ENCODE peak calls at places on chromosomes 2 and 18, in six cellular contexts. One of them, this sample, is unnamed.

GRCh38 chr2:180662555-180662954 is 317.9 kb upstream of the UBE2E3 start:
- DNase-seq in PC-3: peak
- DNase-seq in AG04450: no peak
- DNase-seq in right cardiac atrium: no peak
- DNase-seq in spleen: no peak
- DNase-seq in right atrium auricular region: no peak
- DNase-seq in this sample: no peak

GRCh38 chr18:72910045-72910444 is 42.3 kb upstream of the NETO1 start:
- DNase-seq in PC-3: peak
- DNase-seq in AG04450: no peak
- DNase-seq in right cardiac atrium: no peak
- DNase-seq in spleen: no peak
- DNase-seq in right atrium auricular region: no peak
- DNase-seq in this sample: no peak

GRCh38 chr2:158129037-158129436 is 27.4 kb downstream of the UPP2 start:
- DNase-seq in PC-3: no peak
- DNase-seq in AG04450: no peak
- DNase-seq in right cardiac atrium: no peak
- DNase-seq in spleen: no peak
- DNase-seq in right atrium auricular region: no peak
- DNase-seq in this sample: no peak

GRCh38 chr2:109711230-109712125 is 82.6 kb upstream of the RGPD5 start:
- DNase-seq in PC-3: no peak
- DNase-seq in AG04450: no peak
- DNase-seq in right cardiac atrium: no peak
- DNase-seq in spleen: no peak
- DNase-seq in right atrium auricular region: no peak
- DNase-seq in this sample: no peak

GRCh38 chr2:170087394-170087793 is 90.6 kb upstream of the MYO3B start:
- DNase-seq in PC-3: no peak
- DNase-seq in AG04450: no peak
- DNase-seq in right cardiac atrium: no peak
- DNase-seq in spleen: no peak
- DNase-seq in right atrium auricular region: no peak
- DNase-seq in this sample: no peak

GRCh38 chr2:99970292-99970868 is 172.0 kb downstream of the AFF3 start:
- DNase-seq in PC-3: peak
- DNase-seq in AG04450: no peak
- DNase-seq in right cardiac atrium: no peak
- DNase-seq in spleen: no peak
- DNase-seq in right atrium auricular region: no peak
- DNase-seq in this sample: no peak

GRCh38 chr2:241986836-241987641 is 117.5 kb downstream of the RTP5 start:
- DNase-seq in PC-3: no peak
- DNase-seq in AG04450: no peak
- DNase-seq in right cardiac atrium: no peak
- DNase-seq in spleen: peak
- DNase-seq in right atrium auricular region: no peak
- DNase-seq in this sample: no peak

GRCh38 chr2:221166283-221166682 is 405.8 kb downstream of the EPHA4 start:
- DNase-seq in PC-3: no peak
- DNase-seq in AG04450: no peak
- DNase-seq in right cardiac atrium: no peak
- DNase-seq in spleen: no peak
- DNase-seq in right atrium auricular region: no peak
- DNase-seq in this sample: no peak

DNA sequence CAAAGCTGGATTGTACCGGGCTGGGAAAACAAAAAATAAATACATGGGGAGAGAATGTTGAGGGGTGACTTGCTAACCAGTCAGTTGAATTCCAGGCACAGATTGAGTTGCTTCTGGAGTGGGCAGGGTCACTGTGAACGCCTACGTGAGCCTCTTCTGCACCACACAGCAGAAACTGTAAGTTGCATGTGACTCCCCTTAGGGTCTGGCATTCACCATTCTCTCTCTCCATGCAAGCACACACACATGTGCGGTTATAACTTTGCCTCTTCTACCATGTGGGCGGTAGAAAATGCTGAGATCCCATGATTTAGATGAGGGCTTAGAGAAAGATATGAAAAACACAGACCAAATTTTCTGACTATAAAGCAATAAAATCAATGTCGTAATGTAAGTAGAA is 128.6 kb downstream of the COPS8 start:
- DNase-seq in PC-3: no peak
- DNase-seq in AG04450: no peak
- DNase-seq in right cardiac atrium: no peak
- DNase-seq in spleen: no peak
- DNase-seq in right atrium auricular region: no peak
- DNase-seq in this sample: no peak
- H3K27ac ChIP-seq in PC-3: no peak
- H3K27ac ChIP-seq in AG04450: peak
- H3K27ac ChIP-seq in right cardiac atrium: no peak
- H3K27ac ChIP-seq in spleen: no peak
- H3K27ac ChIP-seq in right atrium auricular region: peak
- H3K27ac ChIP-seq in this sample: no peak

DNA sequence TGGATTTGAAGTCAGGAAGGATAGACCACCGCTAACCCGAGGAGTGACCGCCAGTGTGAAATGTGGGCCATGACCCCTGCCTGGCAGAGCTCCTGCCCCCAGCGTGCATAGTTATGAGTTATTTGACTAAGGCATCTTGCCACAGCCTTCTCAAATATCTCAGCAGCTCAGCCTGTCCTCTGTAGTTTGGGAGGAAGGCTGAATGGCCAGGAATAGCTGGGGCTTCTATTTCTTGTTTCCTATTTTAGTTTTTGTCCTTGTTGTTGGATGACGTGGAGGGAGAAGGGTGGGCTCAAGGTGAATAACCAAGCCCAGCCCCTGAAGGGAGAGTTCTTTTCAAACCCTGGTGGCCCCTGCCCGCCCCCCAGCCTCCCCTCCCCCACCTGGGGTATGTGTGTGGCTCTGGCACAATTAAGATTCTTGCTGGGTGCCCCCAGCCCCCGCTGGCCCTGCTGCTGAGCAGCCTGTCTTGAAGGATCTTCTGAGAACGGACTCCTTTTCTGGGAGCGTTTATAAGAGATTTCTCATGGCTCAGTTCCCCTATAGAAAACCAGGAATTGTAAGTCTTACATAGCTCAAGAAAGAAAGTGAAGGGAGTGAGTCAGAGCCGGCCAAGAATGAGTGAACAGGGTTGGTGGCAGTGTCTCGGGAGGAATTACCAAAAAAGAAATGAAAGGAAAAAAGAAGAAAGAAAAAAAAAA is 157.4 kb downstream of the GLI2 start:
- DNase-seq in PC-3: no peak
- DNase-seq in AG04450: peak
- DNase-seq in right cardiac atrium: peak
- DNase-seq in spleen: no peak
- DNase-seq in right atrium auricular region: no peak
- DNase-seq in this sample: no peak
- H3K4me3 ChIP-seq in PC-3: no peak
- H3K4me3 ChIP-seq in AG04450: peak
- H3K4me3 ChIP-seq in right cardiac atrium: no peak
- H3K4me3 ChIP-seq in spleen: no peak
- H3K4me3 ChIP-seq in right atrium auricular region: no peak
- H3K4me3 ChIP-seq in this sample: no peak

GRCh38 chr2:85357736-85358135 is 3.2 kb downstream of the ELMOD3 start:
- DNase-seq in PC-3: peak
- DNase-seq in AG04450: no peak
- DNase-seq in right cardiac atrium: no peak
- DNase-seq in spleen: no peak
- DNase-seq in right atrium auricular region: no peak
- DNase-seq in this sample: no peak
- H3K27ac ChIP-seq in PC-3: no peak
- H3K27ac ChIP-seq in AG04450: no peak
- H3K27ac ChIP-seq in right cardiac atrium: no peak
- H3K27ac ChIP-seq in spleen: no peak
- H3K27ac ChIP-seq in right atrium auricular region: no peak
- H3K27ac ChIP-seq in this sample: no peak

DNA sequence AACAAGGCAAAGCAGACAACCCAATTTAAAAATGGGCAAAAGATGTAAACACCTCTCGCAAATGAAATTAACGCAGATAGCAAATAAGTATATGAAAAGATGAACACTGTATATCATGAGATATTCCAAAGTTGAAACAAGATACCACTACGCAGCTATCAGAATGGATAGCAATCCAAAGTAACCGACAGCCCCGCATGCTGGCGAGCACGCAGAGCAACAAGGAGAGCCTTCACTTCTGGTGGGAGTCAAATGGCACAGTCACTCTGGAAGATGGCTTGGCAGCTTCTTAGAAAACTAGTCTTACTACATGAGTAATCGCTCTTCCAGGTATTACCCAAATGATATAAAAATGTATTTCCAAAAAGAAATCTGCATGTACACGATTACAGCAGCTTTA is 1.4 kb downstream of the NDUFA10 start:
- DNase-seq in PC-3: no peak
- DNase-seq in AG04450: no peak
- DNase-seq in right cardiac atrium: no peak
- DNase-seq in spleen: no peak
- DNase-seq in right atrium auricular region: no peak
- DNase-seq in this sample: no peak
- H3K4me3 ChIP-seq in PC-3: peak
- H3K4me3 ChIP-seq in AG04450: peak
- H3K4me3 ChIP-seq in right cardiac atrium: no peak
- H3K4me3 ChIP-seq in spleen: no peak
- H3K4me3 ChIP-seq in right atrium auricular region: no peak
- H3K4me3 ChIP-seq in this sample: peak

DNA sequence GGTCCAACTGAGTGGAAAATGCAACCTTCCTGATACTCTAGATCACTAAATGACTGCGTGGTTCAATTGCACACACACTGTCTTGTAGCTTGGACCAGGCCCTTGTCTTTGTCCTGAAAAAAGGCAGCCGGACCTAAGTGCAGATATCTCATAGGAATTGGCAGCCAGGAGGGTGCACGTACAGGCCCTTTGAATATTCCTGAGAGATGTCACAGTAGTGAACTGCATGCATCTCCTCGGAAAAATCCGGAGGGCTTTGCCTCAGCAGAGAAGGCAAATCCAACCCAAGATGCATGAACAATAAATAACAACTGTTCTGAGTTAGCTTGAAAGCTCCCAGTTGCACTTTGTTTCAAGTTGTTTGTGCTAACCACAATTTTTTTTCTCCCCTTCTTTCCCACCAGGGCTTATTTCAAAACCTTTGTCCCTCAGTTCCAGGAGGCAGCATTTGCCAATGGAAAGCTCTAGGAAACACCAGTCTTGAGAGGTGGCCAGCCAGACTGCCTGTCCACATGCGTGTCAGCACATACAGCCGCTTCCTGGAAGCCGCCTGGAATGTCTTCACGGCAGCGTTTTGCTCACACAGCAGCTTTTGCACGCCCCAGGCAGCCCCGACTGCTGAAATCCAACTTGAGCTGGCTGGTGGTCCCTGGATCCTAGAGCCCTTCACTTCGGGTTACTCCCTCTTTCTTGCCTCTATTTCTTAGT is 54.5 kb upstream of the FOSL2 start:
- DNase-seq in PC-3: no peak
- DNase-seq in AG04450: peak
- DNase-seq in right cardiac atrium: peak
- DNase-seq in spleen: peak
- DNase-seq in right atrium auricular region: peak
- DNase-seq in this sample: no peak
- H3K27ac ChIP-seq in PC-3: no peak
- H3K27ac ChIP-seq in AG04450: peak
- H3K27ac ChIP-seq in right cardiac atrium: peak
- H3K27ac ChIP-seq in spleen: no peak
- H3K27ac ChIP-seq in right atrium auricular region: peak
- H3K27ac ChIP-seq in this sample: peak